ENCODE peak calls at places on chromosomes 11 and 22, in five cellular contexts. C, N, Q, R and J are unnamed samples. For H3K27me3, the result is how much of the 10 kb centered on the place peaks cover.

GRCh38 chr22:37425800-37426531 is 1.3 kb downstream of the ELFN2 start:
- DNase-seq in C (no peak), N (no peak), Q (no peak), R (no peak), J (no peak)

GRCh38 chr11:117830072-117830471 is 5.5 kb upstream of the FXYD2 start:
- DNase-seq in C (no peak), N (peak), Q (no peak), R (no peak), J (no peak)

GRCh38 chr11:117885777-117886176 is 9.3 kb upstream of the FXYD6 start:
- DNase-seq in C (no peak), N (no peak), Q (peak), R (no peak), J (no peak)

GRCh38 chr11:95229199-95230053 is 1.6 kb downstream of the SESN3 start:
- DNase-seq in C (no peak), N (no peak), Q (no peak), R (no peak), J (no peak)

GRCh38 chr22:30183861-30184278 is 62.7 kb downstream of the LIF start:
- DNase-seq in C (no peak), N (no peak), Q (no peak), R (no peak), J (peak)

GRCh38 chr22:47600281-47600680 is 837.8 kb downstream of the TBC1D22A start:
- DNase-seq in C (no peak), N (peak), Q (no peak), R (no peak), J (no peak)

GRCh38 chr11:848988-849824 is 6.6 kb downstream of the TSPAN4 start:
- DNase-seq in C (no peak), N (no peak), Q (no peak), R (no peak), J (no peak)

GRCh38 chr11:449889-450808 is at the start of gene PTDSS2:
- DNase-seq in C (peak), N (peak), Q (peak), R (peak), J (peak)

GRCh38 chr11:17267576-17267975 is 9.0 kb upstream of the NUCB2 start:
- DNase-seq in C (peak), N (no peak), Q (no peak), R (peak), J (no peak)

GRCh38 chr11:11313426-11313825 is 39.6 kb downstream of the CSNK2A3 start:
- DNase-seq in C (peak), N (no peak), Q (peak), R (no peak), J (peak)

GRCh38 chr22:19187716-19188563 is 9.4 kb upstream of the SLC25A1 start:
- DNase-seq in C (peak), N (no peak), Q (no peak), R (no peak), J (no peak)

GRCh38 chr11:7977251-7977917 is 9.8 kb upstream of the EIF3F start:
- DNase-seq in C (peak), N (no peak), Q (no peak), R (no peak), J (peak)
- H3K4me3 ChIP-seq in C (peak), N (no peak), Q (no peak), R (no peak), J (no peak)

DNA sequence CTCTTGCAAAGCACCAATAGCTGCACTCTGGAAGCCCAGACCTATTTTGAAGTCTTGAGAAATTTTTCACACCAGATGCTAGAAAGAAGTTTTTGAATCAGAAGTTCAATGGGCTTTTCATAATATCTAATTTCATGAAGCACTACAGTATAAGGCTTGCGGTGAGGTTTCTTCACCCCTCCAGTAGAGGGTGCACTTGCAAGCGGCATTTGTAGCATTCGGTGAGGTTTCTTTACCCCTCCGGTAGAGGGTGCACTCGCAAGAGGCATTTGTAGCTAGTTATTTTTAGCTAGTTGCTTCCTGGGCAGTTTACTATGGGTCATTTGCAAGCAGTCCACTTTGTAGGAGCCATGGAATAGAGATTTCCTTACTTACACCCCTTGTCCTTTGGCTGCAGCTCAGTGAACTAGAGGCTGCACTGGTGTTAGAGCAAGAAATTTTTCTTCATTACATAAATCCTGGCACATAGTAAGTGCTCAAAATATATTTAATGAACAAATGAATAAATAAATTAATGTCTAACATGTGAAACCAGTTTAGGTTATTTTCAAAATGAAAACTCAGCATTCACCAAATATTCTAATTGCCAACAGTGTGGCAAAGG is 7.8 kb upstream of the NOX4 start:
- DNase-seq in C (peak), N (no peak), Q (no peak), R (peak), J (no peak)
- TF ChIP-seq CTCF in C (peak), N (no peak), Q (no peak), R (peak), J (peak)

GRCh38 chr11:13009921-13010736 is 1.0 kb downstream of the RASSF10 start:
- DNase-seq in C (no peak), N (peak), Q (no peak), R (no peak), J (no peak)

GRCh38 chr11:13010737-13011342 is 1.7 kb downstream of the RASSF10 start:
- DNase-seq in C (no peak), N (peak), Q (no peak), R (no peak), J (no peak)

GRCh38 chr11:13013054-13013488 is 4.0 kb downstream of the RASSF10 start:
- DNase-seq in C (no peak), N (no peak), Q (no peak), R (no peak), J (no peak)

GRCh38 chr11:13011366-13012036 is 2.4 kb downstream of the RASSF10 start:
- DNase-seq in C (no peak), N (no peak), Q (no peak), R (no peak), J (no peak)

DNA sequence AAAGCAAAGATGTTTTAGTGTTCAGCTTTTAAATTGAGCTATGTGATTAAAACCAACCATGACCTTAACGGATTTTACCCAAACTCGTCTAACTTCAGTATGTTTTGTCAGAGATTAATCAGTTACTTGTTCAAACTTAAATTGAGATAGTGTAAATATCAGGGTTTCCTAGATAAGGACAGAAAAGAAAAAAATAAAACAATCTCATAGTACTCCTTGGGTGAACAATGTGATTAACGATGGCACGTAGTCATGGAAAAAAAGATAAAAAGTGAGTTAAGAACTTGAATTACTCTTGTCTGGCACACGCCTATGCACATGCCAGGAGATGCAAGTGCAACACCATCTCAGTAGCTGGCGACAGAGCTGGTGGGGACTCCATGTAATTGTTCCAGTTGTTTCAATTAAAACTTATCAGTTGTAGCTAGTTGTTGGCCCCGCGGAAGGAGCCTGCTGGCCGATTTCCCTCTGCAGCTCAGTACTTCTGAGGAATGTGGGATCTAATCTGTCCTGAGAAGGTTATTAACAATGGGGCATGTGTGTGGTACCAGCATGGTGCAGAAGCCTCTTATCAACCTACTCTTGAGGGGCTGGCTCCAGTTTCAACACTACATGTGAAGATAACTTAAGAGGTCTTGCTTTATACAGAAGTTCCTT is 3.0 kb downstream of the RASSF10 start:
- DNase-seq in C (no peak), N (no peak), Q (no peak), R (no peak), J (no peak)
- H3K27me3 ChIP-seq in C (under half), N (half or more), Q (half or more), R (under half), J (half or more)

DNA sequence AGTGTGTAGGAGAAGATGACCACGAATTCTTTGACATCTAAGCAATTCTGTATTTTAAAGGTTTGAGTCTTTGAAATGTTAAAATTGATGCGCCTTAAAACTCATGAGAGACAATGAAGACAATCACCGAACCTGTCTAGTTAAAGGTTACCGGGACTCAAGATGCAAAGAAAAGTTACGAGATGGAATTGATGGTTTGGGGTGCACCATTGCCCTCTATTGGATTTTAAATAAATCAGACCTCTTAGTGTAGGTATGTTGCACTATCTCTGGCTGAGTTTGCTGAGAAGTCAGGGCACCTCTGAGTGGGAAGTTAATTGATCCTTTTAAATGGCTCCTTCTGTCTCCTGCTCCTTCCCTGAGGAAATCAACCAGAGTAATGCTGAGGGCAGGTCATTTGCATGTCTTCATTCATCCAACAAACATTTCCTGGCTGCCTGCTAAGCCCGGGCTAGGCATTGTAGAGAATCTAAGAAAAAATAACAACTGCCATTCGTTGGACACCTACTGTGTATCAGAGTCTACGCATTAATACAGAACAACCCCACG is 19.4 kb upstream of the TMA7B start:
- DNase-seq in C (no peak), N (no peak), Q (no peak), R (no peak), J (no peak)
- H3K4me3 ChIP-seq in C (no peak), N (no peak), Q (no peak), R (no peak), J (no peak)

GRCh38 chr11:5603326-5603725 is 6.9 kb downstream of the TRIM6 start:
- DNase-seq in C (no peak), N (no peak), Q (no peak), R (no peak), J (no peak)

GRCh38 chr11:5608778-5609177 is 12.3 kb downstream of the TRIM6 start:
- DNase-seq in C (no peak), N (no peak), Q (no peak), R (no peak), J (no peak)

GRCh38 chr11:5604896-5605295 is 8.5 kb downstream of the TRIM6 start:
- DNase-seq in C (no peak), N (no peak), Q (no peak), R (no peak), J (no peak)

GRCh38 chr11:5610446-5610845 is 14.0 kb downstream of the TRIM6 start:
- DNase-seq in C (no peak), N (no peak), Q (no peak), R (no peak), J (no peak)

DNA sequence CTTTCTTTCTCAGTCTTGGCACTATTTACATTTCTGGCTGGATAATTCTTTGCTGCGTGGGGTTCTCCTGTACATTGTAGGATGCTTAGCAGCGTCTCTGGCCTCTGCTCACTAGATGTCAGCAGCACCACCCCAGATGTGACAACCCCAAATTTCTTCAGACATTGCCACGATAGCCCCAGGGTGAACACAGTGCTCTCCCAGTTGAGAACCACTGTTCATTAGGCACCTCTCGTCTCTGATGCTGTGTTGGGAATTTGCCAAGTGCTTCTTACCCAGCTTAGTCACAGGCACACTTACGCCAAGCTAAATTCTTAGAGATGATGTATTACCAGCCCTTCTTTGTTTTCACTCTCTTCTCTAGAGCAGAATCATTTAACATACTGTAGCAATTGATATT is 9.4 kb downstream of the TRIM6 start:
- DNase-seq in C (peak), N (no peak), Q (peak), R (no peak), J (peak)
- TF ChIP-seq CTCF in C (no peak), N (no peak), Q (no peak), R (no peak), J (peak)